ENCODE peak calls at places on chromosomes 6 and 20, in four cellular contexts. V is heart right ventricle, U is hepatocyte, Z is uterus. J is an unnamed sample.

GRCh38 chr20:36839150-36839549 is 36.8 kb upstream of the TLDC2 start:
- DNase-seq in Z (no peak), V (no peak), U (no peak), J (no peak)

GRCh38 chr6:79941489-79942151 is 5.7 kb downstream of the ELOVL4 start:
- DNase-seq in V (no peak), Z (no peak), U (no peak), J (no peak)

GRCh38 chr20:61290721-61291120 is 38.7 kb downstream of the CDH4 start:
- DNase-seq in V (no peak), Z (no peak), U (no peak), J (no peak)

GRCh38 chr20:21074605-21075336 is 31.4 kb downstream of the LINC00237 start:
- DNase-seq in V (no peak), Z (no peak), U (no peak), J (no peak)

GRCh38 chr6:52577022-52577777 is at the start of gene TRAM2:
- DNase-seq in Z (peak; percentile 87), V (peak; percentile 86), U (peak; percentile 95), J (peak; percentile 87)

GRCh38 chr6:108497883-108498282 is 62.8 kb upstream of the FOXO3 start:
- DNase-seq in V (peak; percentile 9), U (peak; percentile 39), Z (no peak), J (no peak)

GRCh38 chr6:34941421-34941820 is 52.4 kb downstream of the ANKS1A start:
- DNase-seq in Z (no peak), V (no peak), U (no peak), J (no peak)

GRCh38 chr20:5364997-5365597 is 48.3 kb upstream of the PROKR2 start:
- DNase-seq in Z (no peak), U (no peak), V (no peak), J (no peak)

GRCh38 chr20:56752274-56752673 is 123.2 kb downstream of the TFAP2C start:
- DNase-seq in V (no peak), Z (no peak), U (no peak), J (no peak)

GRCh38 chr6:134739299-134740090 is 210.4 kb downstream of the ALDH8A1 start:
- DNase-seq in U (no peak), Z (no peak), V (no peak), J (no peak)

GRCh38 chr6:137904822-137905617 is 38.0 kb downstream of the TNFAIP3 start:
- DNase-seq in U (no peak), V (peak; percentile 43), Z (no peak), J (no peak)

GRCh38 chr6:137903933-137904821 is 37.1 kb downstream of the TNFAIP3 start:
- DNase-seq in Z (no peak), V (no peak), U (peak; percentile 51), J (no peak)

GRCh38 chr6:137901454-137901853 is 34.4 kb downstream of the TNFAIP3 start:
- DNase-seq in Z (no peak), U (peak; percentile 14), V (no peak), J (no peak)

GRCh38 chr6:137902721-137903120 is 35.7 kb downstream of the TNFAIP3 start:
- DNase-seq in U (no peak), V (no peak), Z (no peak), J (no peak)

GRCh38 chr6:137903274-137903932 is 36.3 kb downstream of the TNFAIP3 start:
- DNase-seq in U (no peak), V (no peak), Z (no peak), J (no peak)
- H3K4me1 ChIP-seq in U (peaks cover 16% of the 10 kb centered on the region), V (no peaks in the 10 kb centered on the region), Z (no peaks in the 10 kb centered on the region), J (no peaks in the 10 kb centered on the region)

DNA sequence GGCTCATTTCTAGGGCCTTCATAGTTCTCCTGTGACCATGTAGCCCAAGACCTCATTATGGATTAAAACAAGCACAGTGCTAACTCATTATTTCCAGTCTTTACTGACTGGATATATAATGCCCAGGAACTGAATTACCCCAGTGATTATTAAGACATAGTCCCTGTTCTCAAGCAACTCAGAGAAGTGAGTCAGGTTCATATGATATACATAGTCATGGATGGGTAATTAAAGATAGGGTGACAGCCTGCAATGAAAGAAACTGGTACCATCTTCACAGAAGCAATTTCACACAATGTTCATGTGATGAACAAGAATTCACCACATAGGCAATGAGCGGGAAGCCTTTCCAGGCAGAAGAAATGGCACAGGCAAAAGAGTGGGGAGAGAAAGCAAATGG is 3.5 kb downstream of the TRIM27 start:
- DNase-seq in Z (no peak), V (no peak), U (no peak), J (no peak)
- H3K4me1 ChIP-seq in Z (peaks cover 6% of the 10 kb centered on the region), V (peaks cover 12% of the 10 kb centered on the region), U (peaks cover 8% of the 10 kb centered on the region), J (peaks cover 20% of the 10 kb centered on the region)

DNA sequence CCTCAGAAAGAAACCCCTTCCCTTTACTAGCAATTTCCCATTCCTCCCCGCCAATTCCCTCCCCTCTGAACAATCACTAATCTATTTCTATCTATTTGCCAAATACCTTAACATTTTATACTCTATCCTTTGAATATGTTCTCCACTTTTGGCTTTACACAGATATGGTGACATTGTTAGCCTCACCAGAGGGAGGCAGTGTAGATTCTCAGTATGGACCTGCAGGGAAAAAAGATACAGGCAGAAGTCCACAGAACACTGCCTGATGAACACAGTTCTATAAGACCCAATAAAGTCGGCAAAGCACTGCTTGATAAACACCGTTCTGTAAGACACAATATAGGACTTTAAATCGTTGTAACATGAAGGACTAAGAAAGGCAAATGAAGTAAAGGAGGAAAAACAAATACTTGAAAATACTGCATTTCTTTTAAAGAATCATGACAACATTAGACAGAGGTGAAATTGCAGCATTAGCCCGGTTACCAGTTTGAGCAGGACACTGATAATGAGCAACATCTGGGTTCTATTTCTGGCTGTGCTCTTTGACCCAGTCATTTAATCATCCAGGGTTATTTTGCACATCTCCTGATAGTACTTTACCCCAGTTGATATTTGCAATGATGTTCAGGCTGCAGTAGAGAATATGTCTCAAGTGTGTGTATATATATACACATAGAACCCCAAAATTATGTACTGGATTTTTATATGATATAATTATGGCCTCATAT is 296.8 kb downstream of the UTRN start:
- DNase-seq in V (peak; percentile 8), Z (no peak), U (peak; percentile 40), J (no peak)
- H3K4me1 ChIP-seq in V (peaks cover 20% of the 10 kb centered on the region), Z (no peaks in the 10 kb centered on the region), U (no peaks in the 10 kb centered on the region), J (peaks cover 19% of the 10 kb centered on the region)

GRCh38 chr20:62554214-62554897 is 78.6 kb upstream of the GATA5 start:
- DNase-seq in V (no peak), U (no peak), Z (no peak), J (no peak)

GRCh38 chr20:62555642-62556420 is 80.0 kb upstream of the GATA5 start:
- DNase-seq in V (no peak), Z (no peak), U (no peak), J (no peak)

GRCh38 chr20:62553136-62553837 is 77.5 kb upstream of the GATA5 start:
- DNase-seq in U (no peak), V (no peak), Z (no peak), J (no peak)

GRCh38 chr20:62553838-62554161 is 78.0 kb upstream of the GATA5 start:
- DNase-seq in U (no peak), V (no peak), Z (no peak), J (no peak)

DNA sequence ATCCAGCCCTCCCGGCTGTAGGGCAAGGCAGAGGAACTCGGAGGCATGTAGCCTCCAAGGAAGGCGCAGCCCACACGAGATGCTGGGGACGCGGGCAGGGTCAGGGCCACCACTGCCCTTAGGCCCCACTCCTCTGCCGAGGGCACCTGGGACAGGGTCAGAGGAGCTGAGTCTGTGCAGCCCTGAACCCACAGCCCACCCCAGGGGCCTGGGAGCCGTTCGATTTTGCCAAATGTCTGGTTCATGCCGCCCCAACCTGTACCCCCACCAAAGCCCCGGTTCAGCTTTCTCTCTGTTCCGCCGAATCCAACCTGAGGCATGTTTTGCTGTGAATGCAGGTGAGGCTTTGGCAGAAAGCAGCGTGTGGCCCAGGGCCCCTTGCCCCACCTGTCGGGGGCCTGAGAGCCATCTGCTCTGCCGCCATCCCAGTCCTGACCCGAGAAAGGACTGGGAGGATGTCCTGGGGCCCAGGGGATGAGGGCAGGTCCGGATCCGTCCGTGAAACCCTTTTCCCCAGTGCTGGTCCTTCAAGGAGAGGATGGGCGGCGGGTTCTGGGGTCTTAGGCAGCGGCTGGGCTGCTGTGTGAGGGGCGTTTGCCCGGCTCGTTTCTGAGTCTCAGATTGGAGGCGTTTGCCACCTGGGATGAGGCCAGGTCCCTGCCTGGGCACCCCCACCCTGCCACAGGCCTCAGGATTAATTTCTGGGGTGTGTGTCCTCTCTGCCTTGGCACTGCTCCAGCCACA is 79.3 kb upstream of the GATA5 start:
- DNase-seq in Z (no peak), V (no peak), U (no peak), J (no peak)
- H3K4me1 ChIP-seq in Z (peaks cover 9% of the 10 kb centered on the region), V (peaks cover 16% of the 10 kb centered on the region), U (peaks cover 16% of the 10 kb centered on the region), J (peaks cover 19% of the 10 kb centered on the region)

GRCh38 chr6:13359287-13359686 is 30.9 kb upstream of the TBC1D7 start:
- DNase-seq in Z (no peak), U (no peak), V (no peak), J (no peak)
- H3K4me1 ChIP-seq in Z (peaks cover 12% of the 10 kb centered on the region), U (peaks cover 4% of the 10 kb centered on the region), V (peaks cover 42% of the 10 kb centered on the region), J (peaks cover 24% of the 10 kb centered on the region)

GRCh38 chr20:44579313-44580090 is 2.9 kb upstream of the PKIG start:
- DNase-seq in U (no peak), V (no peak), Z (no peak), J (no peak)
- H3K4me1 ChIP-seq in U (peaks cover 11% of the 10 kb centered on the region), V (peaks cover 48% of the 10 kb centered on the region), Z (peaks cover 17% of the 10 kb centered on the region), J (peaks cover 32% of the 10 kb centered on the region)

DNA sequence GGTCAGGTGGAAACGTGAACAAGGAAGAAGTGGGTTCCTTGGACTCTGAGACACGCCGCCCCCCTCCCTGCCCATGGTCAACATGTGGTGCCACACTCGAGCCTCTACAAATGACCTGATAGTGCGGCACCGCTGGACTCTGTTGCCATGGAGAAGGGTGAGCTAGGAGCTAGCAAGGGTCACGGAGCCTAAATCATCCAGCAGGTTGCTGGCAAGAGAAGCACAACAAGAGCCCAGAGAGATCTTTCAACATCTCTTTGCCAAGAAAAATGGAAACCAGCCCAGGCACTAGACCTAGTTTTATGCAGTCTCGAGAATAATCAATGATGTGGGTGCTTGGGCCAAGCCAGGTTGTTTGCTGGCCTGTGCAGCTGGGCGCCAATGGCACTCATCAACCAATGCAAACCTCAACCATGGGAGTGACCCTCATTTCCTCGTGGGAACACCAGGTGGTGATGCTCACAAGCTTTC is 69.5 kb downstream of the NOL4L start:
- DNase-seq in U (no peak), V (no peak), Z (no peak), J (no peak)
- H3K4me1 ChIP-seq in U (peaks cover 12% of the 10 kb centered on the region), V (peaks cover 29% of the 10 kb centered on the region), Z (no peaks in the 10 kb centered on the region), J (peaks cover 20% of the 10 kb centered on the region)

GRCh38 chr6:15440040-15440439 is 194.2 kb downstream of the JARID2 start:
- DNase-seq in V (no peak), U (no peak), Z (no peak), J (no peak)

GRCh38 chr6:15441982-15442381 is 196.1 kb downstream of the JARID2 start:
- DNase-seq in Z (no peak), U (no peak), V (no peak), J (no peak)

GRCh38 chr6:15437090-15437489 is 191.2 kb downstream of the JARID2 start:
- DNase-seq in V (no peak), Z (no peak), U (no peak), J (no peak)

GRCh38 chr6:15441215-15441868 is 195.5 kb downstream of the JARID2 start:
- DNase-seq in U (peak; percentile 77), Z (peak; percentile 35), V (peak; percentile 56), J (no peak)

GRCh38 chr6:15439410-15440022 is 193.6 kb downstream of the JARID2 start:
- DNase-seq in Z (no peak), V (no peak), U (no peak), J (no peak)
- H3K4me1 ChIP-seq in Z (no peaks in the 10 kb centered on the region), V (peaks cover 24% of the 10 kb centered on the region), U (no peaks in the 10 kb centered on the region), J (peaks cover 71% of the 10 kb centered on the region)

J was measured in suprapubic skin.